ENCODE peak calls at places on chromosomes 5 and 9, in nine cellular contexts. H, J, L, W, R, F, N, K and P are unnamed samples. For H3K4me1, the result is how much of the 10 kb centered on the place peaks cover.

GRCh38 chr9:127754761-127755557 is 19.9 kb upstream of the TOR2A start:
- DNase-seq in W (no peak), H (no peak), L (no peak), N (no peak), F (no peak), J (no peak), K (peak), R (no peak), P (peak)

GRCh38 chr5:169251685-169252084 is 49.3 kb downstream of the SLIT3 start:
- DNase-seq in W (no peak), J (no peak), H (no peak), R (no peak), F (no peak), L (no peak), N (no peak), K (peak), P (no peak)

GRCh38 chr5:167653645-167654106 is 637.8 kb upstream of the WWC1 start:
- DNase-seq in L (no peak), R (no peak), K (peak), H (no peak), W (no peak), N (no peak), J (no peak), F (no peak), P (no peak)

GRCh38 chr5:137751869-137752491 is 2.2 kb downstream of the HNRNPA0 start:
- DNase-seq in K (peak), J (no peak), N (peak), W (no peak), F (no peak), H (no peak), R (no peak), L (no peak), P (peak)

GRCh38 chr9:37174247-37174646 is 53.9 kb downstream of the ZCCHC7 start:
- DNase-seq in L (no peak), N (no peak), W (no peak), F (no peak), K (peak), R (no peak), J (no peak), H (no peak), P (peak)

GRCh38 chr5:137890850-137891249 is 1.6 kb downstream of the PKD2L2 start:
- DNase-seq in N (no peak), K (no peak), J (no peak), R (no peak), W (no peak), L (no peak), H (no peak), F (no peak), P (no peak)

GRCh38 chr9:12889402-12890106 is 114.7 kb downstream of the LURAP1L start:
- DNase-seq in F (no peak), W (no peak), R (no peak), N (no peak), H (no peak), K (no peak), L (no peak), J (no peak), P (no peak)

GRCh38 chr5:148843510-148844318 is 17.3 kb downstream of the ADRB2 start:
- DNase-seq in H (no peak), L (no peak), K (peak), J (no peak), R (no peak), F (no peak), N (no peak), W (no peak), P (peak)

GRCh38 chr5:67026278-67026677 is 170.3 kb downstream of the CD180 start:
- DNase-seq in H (no peak), N (no peak), R (no peak), F (no peak), L (no peak), J (no peak), K (no peak), W (no peak), P (no peak)

GRCh38 chr9:104758974-104759373 is 5.0 kb upstream of the NIPSNAP3B start:
- DNase-seq in R (no peak), J (no peak), K (no peak), N (no peak), L (no peak), W (no peak), F (no peak), H (no peak), P (no peak)

GRCh38 chr5:92927291-92927778 is 653.7 kb downstream of the NR2F1-AS1 start:
- DNase-seq in R (no peak), W (no peak), K (no peak), H (no peak), F (no peak), L (no peak), N (no peak), J (no peak), P (no peak)

GRCh38 chr5:178688551-178688950 is 41.9 kb downstream of the ZNF354A start:
- DNase-seq in F (no peak), R (no peak), J (no peak), L (no peak), W (no peak), N (no peak), H (no peak), K (no peak), P (no peak)

GRCh38 chr9:127136880-127137639 is 14.6 kb upstream of the ANGPTL2 start:
- DNase-seq in W (peak), R (peak), H (no peak), K (no peak), J (no peak), N (no peak), L (no peak), F (peak), P (no peak)

GRCh38 chr5:112142769-112143270 is 276.3 kb downstream of the EPB41L4A start:
- DNase-seq in R (no peak), N (peak), K (peak), H (no peak), J (no peak), W (no peak), F (no peak), L (no peak), P (no peak)

GRCh38 chr5:63125862-63126261 is 547.2 kb downstream of the LRRC70 start:
- DNase-seq in N (peak), R (no peak), K (peak), H (no peak), L (no peak), W (no peak), F (no peak), J (no peak), P (no peak)

GRCh38 chr5:172003750-172004149 is 2.7 kb downstream of the FBXW11 start:
- DNase-seq in J (no peak), H (no peak), R (no peak), K (peak), L (no peak), F (no peak), N (no peak), W (no peak), P (no peak)

GRCh38 chr5:180291234-180291940 is 496 bp downstream of the MAPK9 start:
- DNase-seq in N (no peak), W (peak), R (peak), F (peak), H (no peak), L (no peak), K (peak), J (peak), P (peak)

GRCh38 chr5:115946655-115947054 is 15.6 kb upstream of the LVRN start:
- DNase-seq in H (no peak), L (no peak), J (no peak), R (no peak), N (no peak), W (no peak), K (no peak), F (no peak), P (no peak)

GRCh38 chr5:160458971-160459800 is 37.5 kb downstream of the PTTG1 start:
- DNase-seq in N (no peak), W (no peak), J (no peak), K (no peak), F (no peak), L (no peak), R (no peak), H (no peak), P (no peak)

GRCh38 chr9:76725181-76725580 is 39.1 kb upstream of the PCA3 start:
- DNase-seq in N (no peak), J (no peak), K (no peak), H (no peak), R (no peak), F (no peak), L (no peak), W (no peak), P (no peak)

GRCh38 chr9:13513262-13513661 is 233.8 kb upstream of the MPDZ start:
- DNase-seq in L (no peak), W (no peak), J (no peak), F (no peak), H (no peak), K (no peak), N (no peak), R (no peak), P (no peak)

GRCh38 chr9:135780626-135781025 is 78.6 kb downstream of the KCNT1 start:
- DNase-seq in W (no peak), H (no peak), L (no peak), F (no peak), K (no peak), N (no peak), R (no peak), J (no peak), P (no peak)

GRCh38 chr9:109192732-109193361 is 25.8 kb upstream of the FRRS1L start:
- DNase-seq in F (peak), K (no peak), L (no peak), R (no peak), J (no peak), N (no peak), W (peak), H (no peak), P (no peak)

GRCh38 chr9:69147041-69147834 is 26.8 kb upstream of the TJP2 start:
- DNase-seq in J (no peak), H (no peak), W (no peak), L (no peak), F (no peak), K (no peak), R (no peak), N (no peak), P (no peak)

GRCh38 chr9:79977510-79978197 is 405.9 kb downstream of the TLE4 start:
- DNase-seq in H (no peak), L (no peak), N (no peak), W (no peak), J (no peak), F (no peak), R (no peak), K (no peak), P (no peak)

GRCh38 chr5:118558871-118559270 is 429.5 kb downstream of the DTWD2 start:
- DNase-seq in J (no peak), L (no peak), N (no peak), F (no peak), R (no peak), W (no peak), K (peak), H (no peak), P (peak)

GRCh38 chr9:3001311-3001710 is 157.4 kb upstream of the PUM3 start:
- DNase-seq in N (no peak), F (no peak), W (no peak), L (no peak), K (no peak), R (no peak), J (no peak), H (no peak), P (no peak)

GRCh38 chr5:94621763-94622162 is 3.3 kb downstream of the SLF1 start:
- DNase-seq in K (no peak), W (no peak), H (no peak), N (no peak), J (no peak), F (no peak), R (no peak), L (no peak), P (no peak)

GRCh38 chr5:94620257-94620656 is 1.8 kb downstream of the SLF1 start:
- DNase-seq in H (no peak), K (no peak), R (no peak), F (no peak), W (no peak), J (no peak), N (no peak), L (no peak), P (no peak)

GRCh38 chr5:94615843-94616242 is 2.6 kb downstream of the KIAA0825 start:
- DNase-seq in K (no peak), R (no peak), H (no peak), J (no peak), W (no peak), N (no peak), F (no peak), L (no peak), P (no peak)

GRCh38 chr5:94618029-94618492 is 343 bp downstream of the KIAA0825 start:
- DNase-seq in N (peak), K (peak), H (peak), J (no peak), L (peak), F (peak), W (peak), R (peak), P (peak)

GRCh38 chr5:94618493-94619328 is at the start of the genes KIAA0825 and SLF1:
- DNase-seq in N (peak), W (peak), F (peak), K (peak), H (peak), R (peak), J (peak), L (peak), P (peak)
- H3K4me1 ChIP-seq in N (under half), W (under half), F (under half), K (under half), H (under half), R (under half), J (under half), L (under half), P (under half)

DNA sequence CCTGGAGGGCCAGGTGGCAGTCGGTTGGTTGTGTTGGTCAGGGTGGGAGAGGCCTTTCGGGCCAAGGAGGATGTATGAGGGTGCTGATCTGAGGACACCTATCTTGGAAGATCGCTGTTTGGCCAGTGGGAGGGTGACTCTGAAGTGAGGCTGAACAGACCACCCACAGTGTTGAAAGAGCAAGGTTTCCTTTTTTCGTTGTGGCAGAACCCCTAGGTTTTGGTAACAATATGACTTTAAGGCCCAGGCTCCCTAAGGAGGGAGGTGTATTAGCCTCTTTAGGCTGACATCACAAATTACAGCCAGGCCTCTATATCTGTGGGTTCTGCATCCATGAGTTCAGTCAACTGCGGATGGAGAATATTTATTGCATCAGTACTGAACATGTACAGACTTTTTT is 86.1 kb downstream of the ARHGAP26 start:
- DNase-seq in L (no peak), K (no peak), H (no peak), R (no peak), J (no peak), F (no peak), W (no peak), N (no peak), P (peak)
- H3K4me1 ChIP-seq in L (under half), K (under half), H (under half), R (under half), J (under half), F (under half), W (under half), N (under half), P (under half)

DNA sequence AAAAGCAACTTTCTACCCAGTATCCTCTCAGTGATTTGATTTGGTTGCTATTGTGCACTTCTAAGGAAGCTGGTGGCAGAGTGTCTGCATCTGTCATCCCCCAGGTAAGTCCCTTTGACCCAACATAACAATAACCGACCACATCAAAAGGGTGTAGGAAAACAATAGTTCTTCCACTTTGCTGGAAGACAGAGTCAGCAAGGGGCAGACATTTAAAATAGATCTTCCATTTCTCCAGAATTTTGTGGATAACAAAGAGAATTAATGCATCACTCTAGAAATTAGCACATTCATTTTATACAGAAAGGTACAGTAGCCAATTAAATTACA is 177.5 kb downstream of the EBF1 start:
- DNase-seq in H (no peak), L (no peak), K (no peak), J (no peak), N (no peak), F (no peak), R (no peak), W (no peak), P (no peak)
- H3K4me1 ChIP-seq in H (under half), L (under half), K (under half), J (under half), N (under half), F (under half), R (under half), W (under half), P (under half)

GRCh38 chr9:131320031-131320685 is 30.6 kb downstream of the PLPP7 start:
- DNase-seq in N (no peak), W (no peak), J (peak), H (no peak), R (no peak), F (no peak), L (no peak), K (no peak), P (peak)
- H3K4me1 ChIP-seq in N (under half), W (under half), J (under half), H (under half), R (under half), F (under half), L (under half), K (under half), P (under half)

DNA sequence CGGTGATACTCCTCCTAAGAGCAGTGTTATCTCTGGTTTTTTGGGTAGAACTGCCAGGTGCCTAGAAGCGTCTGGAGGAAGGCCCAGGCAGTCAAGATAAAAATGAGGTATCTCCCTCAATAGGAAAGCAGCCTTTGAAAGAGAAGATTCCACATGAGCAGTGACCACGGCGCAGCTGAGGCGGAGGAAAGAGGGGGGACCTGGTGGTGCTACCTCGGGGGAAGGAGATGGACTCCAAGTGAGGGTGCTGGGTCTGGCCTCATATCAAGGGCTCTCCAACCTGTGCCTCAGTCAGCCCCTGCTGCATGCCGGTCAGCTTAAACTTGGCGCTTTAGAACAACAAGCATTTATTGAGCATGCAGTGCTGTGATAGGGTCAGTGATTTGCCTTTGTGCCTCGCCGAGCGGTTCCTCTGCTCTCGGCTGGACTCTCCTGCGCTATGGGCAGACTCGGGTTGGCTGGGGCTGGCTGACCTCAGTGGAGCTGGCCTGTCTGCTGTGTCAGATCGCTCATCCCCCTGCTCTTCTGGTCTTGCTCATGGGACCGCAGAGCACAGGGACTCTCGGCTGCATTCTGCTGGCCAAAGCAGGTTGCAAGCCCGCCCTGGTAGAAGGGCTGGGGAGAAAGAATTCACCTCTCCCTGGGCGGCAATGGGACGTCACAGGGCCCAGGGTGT is 121.1 kb upstream of the IRX4 start:
- DNase-seq in J (no peak), N (no peak), W (no peak), F (no peak), L (no peak), R (no peak), H (no peak), K (no peak), P (no peak)
- H3K4me1 ChIP-seq in J (under half), N (under half), W (under half), F (under half), L (under half), R (under half), H (under half), K (under half), P (under half)

DNA sequence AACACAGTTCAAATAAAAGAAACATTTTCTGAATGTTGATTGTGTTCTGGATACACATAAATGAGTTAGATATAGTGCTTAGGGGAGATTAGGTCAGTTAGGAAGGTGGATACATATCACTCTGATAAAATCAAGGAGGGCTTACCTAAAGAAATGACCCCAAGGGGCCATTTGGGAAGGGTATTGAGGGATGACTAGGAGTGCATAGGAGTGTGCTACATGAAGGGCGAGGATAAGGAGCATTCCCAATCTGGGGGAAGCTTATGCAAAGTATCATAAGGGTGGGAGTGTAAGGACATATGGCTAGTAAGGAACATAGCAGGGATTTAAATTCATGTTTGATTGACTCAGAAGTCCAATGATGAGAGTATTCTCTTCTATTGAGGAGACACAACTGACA is 183.6 kb downstream of the NSG2 start:
- DNase-seq in L (no peak), J (no peak), N (no peak), R (no peak), H (no peak), K (no peak), F (no peak), W (no peak), P (no peak)
- H3K4me1 ChIP-seq in L (under half), J (under half), N (under half), R (under half), H (under half), K (under half), F (under half), W (under half), P (under half)